ENCODE peak calls at places on chromosome X, in nine cellular contexts. One of them, this sample, is unnamed.
A peak's percentile ranks its signal among the peaks of the same experiment; 100 is the strongest.

GRCh38 chrX:140507982-140508305 is 3.1 kb upstream of the SOX3 start:
- DNase-seq in COR-L47: no peak
- DNase-seq in GM23248: peak; percentile 60
- DNase-seq in T-cell: no peak
- DNase-seq in activated gamma-delta T cell treated with anti-CD3 and anti-CD28 coated beads, Interleukin-2, amount 50 U/mL, for 16 hours: no peak
- DNase-seq in left cardiac atrium: no peak
- DNase-seq in activated T-cell treated with anti-CD3 and anti-CD28 coated beads, Interleukin-2, amount 50 U/mL, for 48 hours: no peak
- DNase-seq in AG09319: no peak
- DNase-seq in T-helper 17 cell: no peak
- DNase-seq in this sample: no peak

GRCh38 chrX:45851434-45851991 is 650.8 kb upstream of the DIPK2B start:
- DNase-seq in activated gamma-delta T cell treated with anti-CD3 and anti-CD28 coated beads, Interleukin-2, amount 50 U/mL, for 16 hours: no peak
- DNase-seq in activated T-cell treated with anti-CD3 and anti-CD28 coated beads, Interleukin-2, amount 50 U/mL, for 48 hours: peak; percentile 80
- DNase-seq in T-cell: no peak
- DNase-seq in AG09319: no peak
- DNase-seq in GM23248: peak; percentile 48
- DNase-seq in COR-L47: peak; percentile 46
- DNase-seq in T-helper 17 cell: peak; percentile 47
- DNase-seq in left cardiac atrium: peak; percentile 26
- DNase-seq in this sample: no peak

GRCh38 chrX:22950278-22951266 is 49.2 kb upstream of the DDX53 start:
- DNase-seq in AG09319: peak; percentile 49
- DNase-seq in activated T-cell treated with anti-CD3 and anti-CD28 coated beads, Interleukin-2, amount 50 U/mL, for 48 hours: no peak
- DNase-seq in T-cell: no peak
- DNase-seq in COR-L47: no peak
- DNase-seq in GM23248: peak; percentile 90
- DNase-seq in T-helper 17 cell: no peak
- DNase-seq in activated gamma-delta T cell treated with anti-CD3 and anti-CD28 coated beads, Interleukin-2, amount 50 U/mL, for 16 hours: no peak
- DNase-seq in left cardiac atrium: no peak
- DNase-seq in this sample: no peak

GRCh38 chrX:8289523-8289922 is 118.5 kb upstream of the VCX2 start:
- DNase-seq in AG09319: no peak
- DNase-seq in T-helper 17 cell: no peak
- DNase-seq in activated gamma-delta T cell treated with anti-CD3 and anti-CD28 coated beads, Interleukin-2, amount 50 U/mL, for 16 hours: no peak
- DNase-seq in left cardiac atrium: no peak
- DNase-seq in GM23248: no peak
- DNase-seq in activated T-cell treated with anti-CD3 and anti-CD28 coated beads, Interleukin-2, amount 50 U/mL, for 48 hours: no peak
- DNase-seq in COR-L47: no peak
- DNase-seq in T-cell: no peak
- DNase-seq in this sample: no peak

GRCh38 chrX:24839331-24839730 is 145.6 kb downstream of the POLA1 start:
- DNase-seq in GM23248: no peak
- DNase-seq in COR-L47: no peak
- DNase-seq in activated T-cell treated with anti-CD3 and anti-CD28 coated beads, Interleukin-2, amount 50 U/mL, for 48 hours: no peak
- DNase-seq in activated gamma-delta T cell treated with anti-CD3 and anti-CD28 coated beads, Interleukin-2, amount 50 U/mL, for 16 hours: no peak
- DNase-seq in left cardiac atrium: no peak
- DNase-seq in AG09319: no peak
- DNase-seq in T-cell: no peak
- DNase-seq in T-helper 17 cell: no peak
- DNase-seq in this sample: no peak

GRCh38 chrX:48516987-48517386 is 4.6 kb upstream of the EBP start:
- DNase-seq in COR-L47: no peak
- DNase-seq in AG09319: no peak
- DNase-seq in GM23248: no peak
- DNase-seq in T-cell: no peak
- DNase-seq in left cardiac atrium: no peak
- DNase-seq in activated gamma-delta T cell treated with anti-CD3 and anti-CD28 coated beads, Interleukin-2, amount 50 U/mL, for 16 hours: no peak
- DNase-seq in activated T-cell treated with anti-CD3 and anti-CD28 coated beads, Interleukin-2, amount 50 U/mL, for 48 hours: no peak
- DNase-seq in T-helper 17 cell: no peak
- DNase-seq in this sample: no peak

GRCh38 chrX:68571292-68572256 is 72.7 kb downstream of the YIPF6 start:
- DNase-seq in GM23248: peak; percentile 84
- DNase-seq in T-cell: no peak
- DNase-seq in T-helper 17 cell: no peak
- DNase-seq in activated gamma-delta T cell treated with anti-CD3 and anti-CD28 coated beads, Interleukin-2, amount 50 U/mL, for 16 hours: no peak
- DNase-seq in AG09319: no peak
- DNase-seq in COR-L47: no peak
- DNase-seq in activated T-cell treated with anti-CD3 and anti-CD28 coated beads, Interleukin-2, amount 50 U/mL, for 48 hours: peak; percentile 46
- DNase-seq in left cardiac atrium: no peak
- DNase-seq in this sample: no peak

GRCh38 chrX:107755721-107756120 is 19.9 kb downstream of the TSC22D3 start:
- DNase-seq in COR-L47: no peak
- DNase-seq in GM23248: no peak
- DNase-seq in T-cell: no peak
- DNase-seq in T-helper 17 cell: no peak
- DNase-seq in activated T-cell treated with anti-CD3 and anti-CD28 coated beads, Interleukin-2, amount 50 U/mL, for 48 hours: no peak
- DNase-seq in activated gamma-delta T cell treated with anti-CD3 and anti-CD28 coated beads, Interleukin-2, amount 50 U/mL, for 16 hours: no peak
- DNase-seq in AG09319: no peak
- DNase-seq in left cardiac atrium: no peak
- DNase-seq in this sample: no peak

GRCh38 chrX:155819525-155819924 is 61.6 kb upstream of the VAMP7 start:
- DNase-seq in GM23248: peak; percentile 3
- DNase-seq in COR-L47: no peak
- DNase-seq in T-helper 17 cell: no peak
- DNase-seq in activated gamma-delta T cell treated with anti-CD3 and anti-CD28 coated beads, Interleukin-2, amount 50 U/mL, for 16 hours: no peak
- DNase-seq in AG09319: no peak
- DNase-seq in activated T-cell treated with anti-CD3 and anti-CD28 coated beads, Interleukin-2, amount 50 U/mL, for 48 hours: no peak
- DNase-seq in T-cell: no peak
- DNase-seq in left cardiac atrium: no peak
- DNase-seq in this sample: no peak

GRCh38 chrX:81237516-81237915 is 35.6 kb downstream of the SH3BGRL start:
- DNase-seq in T-helper 17 cell: no peak
- DNase-seq in left cardiac atrium: no peak
- DNase-seq in T-cell: no peak
- DNase-seq in COR-L47: no peak
- DNase-seq in GM23248: no peak
- DNase-seq in activated T-cell treated with anti-CD3 and anti-CD28 coated beads, Interleukin-2, amount 50 U/mL, for 48 hours: no peak
- DNase-seq in activated gamma-delta T cell treated with anti-CD3 and anti-CD28 coated beads, Interleukin-2, amount 50 U/mL, for 16 hours: no peak
- DNase-seq in AG09319: no peak
- DNase-seq in this sample: no peak

GRCh38 chrX:150731795-150732194 is 38.6 kb downstream of the MTMR1 start:
- DNase-seq in T-cell: no peak
- DNase-seq in T-helper 17 cell: no peak
- DNase-seq in COR-L47: no peak
- DNase-seq in GM23248: peak; percentile 97
- DNase-seq in left cardiac atrium: peak; percentile 43
- DNase-seq in activated gamma-delta T cell treated with anti-CD3 and anti-CD28 coated beads, Interleukin-2, amount 50 U/mL, for 16 hours: no peak
- DNase-seq in AG09319: peak; percentile 80
- DNase-seq in activated T-cell treated with anti-CD3 and anti-CD28 coated beads, Interleukin-2, amount 50 U/mL, for 48 hours: peak; percentile 67
- DNase-seq in this sample: no peak

This sample was measured in mesenteric fat pad.